ENCODE peak calls at places on chromosomes 1 and 21, in ten cellular contexts. One of them, this sample, is unnamed.

GRCh38 chr1:113325039-113325438 is 65.3 kb upstream of the MAGI3 start:
- ATAC-seq in Panc1: no peak
- ATAC-seq in stimulated activated naive CD8-positive, alpha-beta T cell treated with anti-CD3 and anti-CD28 coated beads, Interleukin-15, Interleukin-2, amounts not matched to agents 100 U/mL and 50 U/mL, for 24 hours: no peak
- ATAC-seq in activated CD4-positive, CD25-positive, alpha-beta regulatory T cell treated with anti-CD3 and anti-CD28 coated beads, Interleukin-2, amount 50 U/mL, for 24 hours: no peak
- ATAC-seq in heart left ventricle: no peak
- ATAC-seq in effector memory CD8-positive, alpha-beta T cell: no peak
- ATAC-seq in CD4-positive, CD25-positive, alpha-beta regulatory T cell: no peak
- ATAC-seq in T-helper 17 cell: no peak
- ATAC-seq in mucosa of descending colon: no peak
- ATAC-seq in left ventricle myocardium superior: no peak
- ATAC-seq in this sample: no peak

GRCh38 chr21:15327637-15328265 is 263.0 kb upstream of the NRIP1 start:
- ATAC-seq in Panc1: no peak
- ATAC-seq in stimulated activated naive CD8-positive, alpha-beta T cell treated with anti-CD3 and anti-CD28 coated beads, Interleukin-15, Interleukin-2, amounts not matched to agents 100 U/mL and 50 U/mL, for 24 hours: no peak
- ATAC-seq in activated CD4-positive, CD25-positive, alpha-beta regulatory T cell treated with anti-CD3 and anti-CD28 coated beads, Interleukin-2, amount 50 U/mL, for 24 hours: no peak
- ATAC-seq in heart left ventricle: no peak
- ATAC-seq in effector memory CD8-positive, alpha-beta T cell: no peak
- ATAC-seq in CD4-positive, CD25-positive, alpha-beta regulatory T cell: no peak
- ATAC-seq in T-helper 17 cell: no peak
- ATAC-seq in mucosa of descending colon: no peak
- ATAC-seq in left ventricle myocardium superior: peak
- ATAC-seq in this sample: no peak

GRCh38 chr1:28751315-28752056 is 14.7 kb downstream of the YTHDF2 start:
- ATAC-seq in Panc1: no peak
- ATAC-seq in stimulated activated naive CD8-positive, alpha-beta T cell treated with anti-CD3 and anti-CD28 coated beads, Interleukin-15, Interleukin-2, amounts not matched to agents 100 U/mL and 50 U/mL, for 24 hours: no peak
- ATAC-seq in activated CD4-positive, CD25-positive, alpha-beta regulatory T cell treated with anti-CD3 and anti-CD28 coated beads, Interleukin-2, amount 50 U/mL, for 24 hours: no peak
- ATAC-seq in heart left ventricle: no peak
- ATAC-seq in effector memory CD8-positive, alpha-beta T cell: no peak
- ATAC-seq in CD4-positive, CD25-positive, alpha-beta regulatory T cell: no peak
- ATAC-seq in T-helper 17 cell: no peak
- ATAC-seq in mucosa of descending colon: no peak
- ATAC-seq in left ventricle myocardium superior: no peak
- ATAC-seq in this sample: no peak

GRCh38 chr1:97006044-97006676 is 284.6 kb downstream of the PTBP2 start:
- ATAC-seq in Panc1: no peak
- ATAC-seq in stimulated activated naive CD8-positive, alpha-beta T cell treated with anti-CD3 and anti-CD28 coated beads, Interleukin-15, Interleukin-2, amounts not matched to agents 100 U/mL and 50 U/mL, for 24 hours: no peak
- ATAC-seq in activated CD4-positive, CD25-positive, alpha-beta regulatory T cell treated with anti-CD3 and anti-CD28 coated beads, Interleukin-2, amount 50 U/mL, for 24 hours: no peak
- ATAC-seq in heart left ventricle: no peak
- ATAC-seq in effector memory CD8-positive, alpha-beta T cell: no peak
- ATAC-seq in CD4-positive, CD25-positive, alpha-beta regulatory T cell: no peak
- ATAC-seq in T-helper 17 cell: no peak
- ATAC-seq in mucosa of descending colon: no peak
- ATAC-seq in left ventricle myocardium superior: no peak
- ATAC-seq in this sample: no peak

GRCh38 chr21:33699277-33699676 is 57.0 kb downstream of the ITSN1 start:
- ATAC-seq in Panc1: no peak
- ATAC-seq in stimulated activated naive CD8-positive, alpha-beta T cell treated with anti-CD3 and anti-CD28 coated beads, Interleukin-15, Interleukin-2, amounts not matched to agents 100 U/mL and 50 U/mL, for 24 hours: no peak
- ATAC-seq in activated CD4-positive, CD25-positive, alpha-beta regulatory T cell treated with anti-CD3 and anti-CD28 coated beads, Interleukin-2, amount 50 U/mL, for 24 hours: no peak
- ATAC-seq in heart left ventricle: no peak
- ATAC-seq in effector memory CD8-positive, alpha-beta T cell: no peak
- ATAC-seq in CD4-positive, CD25-positive, alpha-beta regulatory T cell: no peak
- ATAC-seq in T-helper 17 cell: no peak
- ATAC-seq in mucosa of descending colon: no peak
- ATAC-seq in left ventricle myocardium superior: peak
- ATAC-seq in this sample: no peak

GRCh38 chr1:87560961-87561360 is 232.3 kb downstream of the LMO4 start:
- ATAC-seq in Panc1: no peak
- ATAC-seq in stimulated activated naive CD8-positive, alpha-beta T cell treated with anti-CD3 and anti-CD28 coated beads, Interleukin-15, Interleukin-2, amounts not matched to agents 100 U/mL and 50 U/mL, for 24 hours: no peak
- ATAC-seq in activated CD4-positive, CD25-positive, alpha-beta regulatory T cell treated with anti-CD3 and anti-CD28 coated beads, Interleukin-2, amount 50 U/mL, for 24 hours: no peak
- ATAC-seq in heart left ventricle: no peak
- ATAC-seq in effector memory CD8-positive, alpha-beta T cell: no peak
- ATAC-seq in CD4-positive, CD25-positive, alpha-beta regulatory T cell: no peak
- ATAC-seq in T-helper 17 cell: no peak
- ATAC-seq in mucosa of descending colon: no peak
- ATAC-seq in left ventricle myocardium superior: no peak
- ATAC-seq in this sample: no peak

GRCh38 chr1:171248309-171248708 is at the start of gene FMO1:
- ATAC-seq in Panc1: no peak
- ATAC-seq in stimulated activated naive CD8-positive, alpha-beta T cell treated with anti-CD3 and anti-CD28 coated beads, Interleukin-15, Interleukin-2, amounts not matched to agents 100 U/mL and 50 U/mL, for 24 hours: no peak
- ATAC-seq in activated CD4-positive, CD25-positive, alpha-beta regulatory T cell treated with anti-CD3 and anti-CD28 coated beads, Interleukin-2, amount 50 U/mL, for 24 hours: no peak
- ATAC-seq in heart left ventricle: no peak
- ATAC-seq in effector memory CD8-positive, alpha-beta T cell: no peak
- ATAC-seq in CD4-positive, CD25-positive, alpha-beta regulatory T cell: no peak
- ATAC-seq in T-helper 17 cell: no peak
- ATAC-seq in mucosa of descending colon: no peak
- ATAC-seq in left ventricle myocardium superior: no peak
- ATAC-seq in this sample: no peak

GRCh38 chr1:151619489-151620093 is 7.7 kb downstream of the SNX27 start:
- ATAC-seq in Panc1: peak
- ATAC-seq in stimulated activated naive CD8-positive, alpha-beta T cell treated with anti-CD3 and anti-CD28 coated beads, Interleukin-15, Interleukin-2, amounts not matched to agents 100 U/mL and 50 U/mL, for 24 hours: peak
- ATAC-seq in activated CD4-positive, CD25-positive, alpha-beta regulatory T cell treated with anti-CD3 and anti-CD28 coated beads, Interleukin-2, amount 50 U/mL, for 24 hours: no peak
- ATAC-seq in heart left ventricle: no peak
- ATAC-seq in effector memory CD8-positive, alpha-beta T cell: no peak
- ATAC-seq in CD4-positive, CD25-positive, alpha-beta regulatory T cell: no peak
- ATAC-seq in T-helper 17 cell: no peak
- ATAC-seq in mucosa of descending colon: peak
- ATAC-seq in left ventricle myocardium superior: peak
- ATAC-seq in this sample: peak

GRCh38 chr1:28370220-28371010 is 875 bp downstream of the PHACTR4 start:
- ATAC-seq in Panc1: peak
- ATAC-seq in stimulated activated naive CD8-positive, alpha-beta T cell treated with anti-CD3 and anti-CD28 coated beads, Interleukin-15, Interleukin-2, amounts not matched to agents 100 U/mL and 50 U/mL, for 24 hours: no peak
- ATAC-seq in activated CD4-positive, CD25-positive, alpha-beta regulatory T cell treated with anti-CD3 and anti-CD28 coated beads, Interleukin-2, amount 50 U/mL, for 24 hours: no peak
- ATAC-seq in heart left ventricle: no peak
- ATAC-seq in effector memory CD8-positive, alpha-beta T cell: peak
- ATAC-seq in CD4-positive, CD25-positive, alpha-beta regulatory T cell: peak
- ATAC-seq in T-helper 17 cell: peak
- ATAC-seq in mucosa of descending colon: no peak
- ATAC-seq in left ventricle myocardium superior: peak
- ATAC-seq in this sample: no peak

GRCh38 chr1:23263380-23263887 is 46.1 kb upstream of the HTR1D start:
- ATAC-seq in Panc1: peak
- ATAC-seq in stimulated activated naive CD8-positive, alpha-beta T cell treated with anti-CD3 and anti-CD28 coated beads, Interleukin-15, Interleukin-2, amounts not matched to agents 100 U/mL and 50 U/mL, for 24 hours: no peak
- ATAC-seq in activated CD4-positive, CD25-positive, alpha-beta regulatory T cell treated with anti-CD3 and anti-CD28 coated beads, Interleukin-2, amount 50 U/mL, for 24 hours: no peak
- ATAC-seq in heart left ventricle: no peak
- ATAC-seq in effector memory CD8-positive, alpha-beta T cell: no peak
- ATAC-seq in CD4-positive, CD25-positive, alpha-beta regulatory T cell: no peak
- ATAC-seq in T-helper 17 cell: no peak
- ATAC-seq in mucosa of descending colon: no peak
- ATAC-seq in left ventricle myocardium superior: no peak
- ATAC-seq in this sample: no peak

GRCh38 chr1:101238041-101238515 is 1.3 kb downstream of the S1PR1 start:
- ATAC-seq in Panc1: no peak
- ATAC-seq in stimulated activated naive CD8-positive, alpha-beta T cell treated with anti-CD3 and anti-CD28 coated beads, Interleukin-15, Interleukin-2, amounts not matched to agents 100 U/mL and 50 U/mL, for 24 hours: peak
- ATAC-seq in activated CD4-positive, CD25-positive, alpha-beta regulatory T cell treated with anti-CD3 and anti-CD28 coated beads, Interleukin-2, amount 50 U/mL, for 24 hours: peak
- ATAC-seq in heart left ventricle: no peak
- ATAC-seq in effector memory CD8-positive, alpha-beta T cell: no peak
- ATAC-seq in CD4-positive, CD25-positive, alpha-beta regulatory T cell: peak
- ATAC-seq in T-helper 17 cell: no peak
- ATAC-seq in mucosa of descending colon: peak
- ATAC-seq in left ventricle myocardium superior: no peak
- ATAC-seq in this sample: no peak

GRCh38 chr1:48442864-48443619 is 29.0 kb downstream of the SPATA6 start:
- ATAC-seq in Panc1: no peak
- ATAC-seq in stimulated activated naive CD8-positive, alpha-beta T cell treated with anti-CD3 and anti-CD28 coated beads, Interleukin-15, Interleukin-2, amounts not matched to agents 100 U/mL and 50 U/mL, for 24 hours: no peak
- ATAC-seq in activated CD4-positive, CD25-positive, alpha-beta regulatory T cell treated with anti-CD3 and anti-CD28 coated beads, Interleukin-2, amount 50 U/mL, for 24 hours: no peak
- ATAC-seq in heart left ventricle: no peak
- ATAC-seq in effector memory CD8-positive, alpha-beta T cell: no peak
- ATAC-seq in CD4-positive, CD25-positive, alpha-beta regulatory T cell: no peak
- ATAC-seq in T-helper 17 cell: no peak
- ATAC-seq in mucosa of descending colon: peak
- ATAC-seq in left ventricle myocardium superior: no peak
- ATAC-seq in this sample: no peak

GRCh38 chr1:108154323-108154722 is 45.8 kb downstream of the SLC25A24 start:
- ATAC-seq in Panc1: no peak
- ATAC-seq in stimulated activated naive CD8-positive, alpha-beta T cell treated with anti-CD3 and anti-CD28 coated beads, Interleukin-15, Interleukin-2, amounts not matched to agents 100 U/mL and 50 U/mL, for 24 hours: no peak
- ATAC-seq in activated CD4-positive, CD25-positive, alpha-beta regulatory T cell treated with anti-CD3 and anti-CD28 coated beads, Interleukin-2, amount 50 U/mL, for 24 hours: no peak
- ATAC-seq in heart left ventricle: no peak
- ATAC-seq in effector memory CD8-positive, alpha-beta T cell: no peak
- ATAC-seq in CD4-positive, CD25-positive, alpha-beta regulatory T cell: no peak
- ATAC-seq in T-helper 17 cell: no peak
- ATAC-seq in mucosa of descending colon: no peak
- ATAC-seq in left ventricle myocardium superior: no peak
- ATAC-seq in this sample: no peak

GRCh38 chr1:7121622-7121988 is 336.4 kb downstream of the CAMTA1 start:
- ATAC-seq in Panc1: no peak
- ATAC-seq in stimulated activated naive CD8-positive, alpha-beta T cell treated with anti-CD3 and anti-CD28 coated beads, Interleukin-15, Interleukin-2, amounts not matched to agents 100 U/mL and 50 U/mL, for 24 hours: no peak
- ATAC-seq in activated CD4-positive, CD25-positive, alpha-beta regulatory T cell treated with anti-CD3 and anti-CD28 coated beads, Interleukin-2, amount 50 U/mL, for 24 hours: no peak
- ATAC-seq in heart left ventricle: peak
- ATAC-seq in effector memory CD8-positive, alpha-beta T cell: no peak
- ATAC-seq in CD4-positive, CD25-positive, alpha-beta regulatory T cell: no peak
- ATAC-seq in T-helper 17 cell: no peak
- ATAC-seq in mucosa of descending colon: no peak
- ATAC-seq in left ventricle myocardium superior: peak
- ATAC-seq in this sample: peak

GRCh38 chr1:92859400-92860039 is 27.7 kb downstream of the RPL5 start:
- ATAC-seq in Panc1: peak
- ATAC-seq in stimulated activated naive CD8-positive, alpha-beta T cell treated with anti-CD3 and anti-CD28 coated beads, Interleukin-15, Interleukin-2, amounts not matched to agents 100 U/mL and 50 U/mL, for 24 hours: no peak
- ATAC-seq in activated CD4-positive, CD25-positive, alpha-beta regulatory T cell treated with anti-CD3 and anti-CD28 coated beads, Interleukin-2, amount 50 U/mL, for 24 hours: no peak
- ATAC-seq in heart left ventricle: no peak
- ATAC-seq in effector memory CD8-positive, alpha-beta T cell: no peak
- ATAC-seq in CD4-positive, CD25-positive, alpha-beta regulatory T cell: no peak
- ATAC-seq in T-helper 17 cell: peak
- ATAC-seq in mucosa of descending colon: peak
- ATAC-seq in left ventricle myocardium superior: peak
- ATAC-seq in this sample: no peak

GRCh38 chr1:166141969-166142368 is 24.8 kb downstream of the FAM78B start:
- ATAC-seq in Panc1: no peak
- ATAC-seq in stimulated activated naive CD8-positive, alpha-beta T cell treated with anti-CD3 and anti-CD28 coated beads, Interleukin-15, Interleukin-2, amounts not matched to agents 100 U/mL and 50 U/mL, for 24 hours: no peak
- ATAC-seq in activated CD4-positive, CD25-positive, alpha-beta regulatory T cell treated with anti-CD3 and anti-CD28 coated beads, Interleukin-2, amount 50 U/mL, for 24 hours: no peak
- ATAC-seq in heart left ventricle: no peak
- ATAC-seq in effector memory CD8-positive, alpha-beta T cell: no peak
- ATAC-seq in CD4-positive, CD25-positive, alpha-beta regulatory T cell: no peak
- ATAC-seq in T-helper 17 cell: no peak
- ATAC-seq in mucosa of descending colon: no peak
- ATAC-seq in left ventricle myocardium superior: no peak
- ATAC-seq in this sample: no peak

GRCh38 chr1:230236951-230237350 is 169.9 kb downstream of the GALNT2 start:
- ATAC-seq in Panc1: no peak
- ATAC-seq in stimulated activated naive CD8-positive, alpha-beta T cell treated with anti-CD3 and anti-CD28 coated beads, Interleukin-15, Interleukin-2, amounts not matched to agents 100 U/mL and 50 U/mL, for 24 hours: no peak
- ATAC-seq in activated CD4-positive, CD25-positive, alpha-beta regulatory T cell treated with anti-CD3 and anti-CD28 coated beads, Interleukin-2, amount 50 U/mL, for 24 hours: no peak
- ATAC-seq in heart left ventricle: no peak
- ATAC-seq in effector memory CD8-positive, alpha-beta T cell: no peak
- ATAC-seq in CD4-positive, CD25-positive, alpha-beta regulatory T cell: no peak
- ATAC-seq in T-helper 17 cell: no peak
- ATAC-seq in mucosa of descending colon: peak
- ATAC-seq in left ventricle myocardium superior: peak
- ATAC-seq in this sample: no peak

GRCh38 chr1:43238991-43239469 is 30.8 kb upstream of the TMEM125 start:
- ATAC-seq in Panc1: no peak
- ATAC-seq in stimulated activated naive CD8-positive, alpha-beta T cell treated with anti-CD3 and anti-CD28 coated beads, Interleukin-15, Interleukin-2, amounts not matched to agents 100 U/mL and 50 U/mL, for 24 hours: no peak
- ATAC-seq in activated CD4-positive, CD25-positive, alpha-beta regulatory T cell treated with anti-CD3 and anti-CD28 coated beads, Interleukin-2, amount 50 U/mL, for 24 hours: no peak
- ATAC-seq in heart left ventricle: peak
- ATAC-seq in effector memory CD8-positive, alpha-beta T cell: no peak
- ATAC-seq in CD4-positive, CD25-positive, alpha-beta regulatory T cell: no peak
- ATAC-seq in T-helper 17 cell: peak
- ATAC-seq in mucosa of descending colon: no peak
- ATAC-seq in left ventricle myocardium superior: peak
- ATAC-seq in this sample: no peak

GRCh38 chr1:210407207-210407886 is 78.6 kb downstream of the HHAT start:
- ATAC-seq in Panc1: peak
- ATAC-seq in stimulated activated naive CD8-positive, alpha-beta T cell treated with anti-CD3 and anti-CD28 coated beads, Interleukin-15, Interleukin-2, amounts not matched to agents 100 U/mL and 50 U/mL, for 24 hours: peak
- ATAC-seq in activated CD4-positive, CD25-positive, alpha-beta regulatory T cell treated with anti-CD3 and anti-CD28 coated beads, Interleukin-2, amount 50 U/mL, for 24 hours: peak
- ATAC-seq in heart left ventricle: no peak
- ATAC-seq in effector memory CD8-positive, alpha-beta T cell: peak
- ATAC-seq in CD4-positive, CD25-positive, alpha-beta regulatory T cell: peak
- ATAC-seq in T-helper 17 cell: peak
- ATAC-seq in mucosa of descending colon: peak
- ATAC-seq in left ventricle myocardium superior: peak
- ATAC-seq in this sample: peak

GRCh38 chr1:42933060-42933586 is 25.5 kb downstream of the SLC2A1 start:
- ATAC-seq in Panc1: no peak
- ATAC-seq in stimulated activated naive CD8-positive, alpha-beta T cell treated with anti-CD3 and anti-CD28 coated beads, Interleukin-15, Interleukin-2, amounts not matched to agents 100 U/mL and 50 U/mL, for 24 hours: no peak
- ATAC-seq in activated CD4-positive, CD25-positive, alpha-beta regulatory T cell treated with anti-CD3 and anti-CD28 coated beads, Interleukin-2, amount 50 U/mL, for 24 hours: no peak
- ATAC-seq in heart left ventricle: no peak
- ATAC-seq in effector memory CD8-positive, alpha-beta T cell: no peak
- ATAC-seq in CD4-positive, CD25-positive, alpha-beta regulatory T cell: no peak
- ATAC-seq in T-helper 17 cell: no peak
- ATAC-seq in mucosa of descending colon: no peak
- ATAC-seq in left ventricle myocardium superior: no peak
- ATAC-seq in this sample: no peak

This sample was measured in gastroesophageal sphincter.